ENCODE peak calls at places on chromosomes 4 and X, in nine cellular contexts. F, Q, B, N, I, T, K, C and S are unnamed samples.

GRCh38 chrX:17519349-17519748 is 144.3 kb downstream of the NHS start:
- DNase-seq in N (no peak), I (peak), B (no peak), C (peak), K (no peak), Q (no peak), F (peak), T (no peak), S (no peak)

GRCh38 chr4:53233396-53233795 is 132.5 kb downstream of the SCFD2 start:
- DNase-seq in N (no peak), Q (no peak), I (no peak), T (no peak), K (no peak), C (peak), B (no peak), F (no peak), S (no peak)

GRCh38 chr4:7654550-7655266 is 220.0 kb upstream of the PSAPL1 start:
- DNase-seq in T (no peak), Q (no peak), K (no peak), B (no peak), I (no peak), N (no peak), C (no peak), F (peak), S (no peak)

GRCh38 chr4:39932776-39933402 is 44.8 kb downstream of the PDS5A start:
- DNase-seq in I (no peak), N (peak), C (no peak), K (no peak), Q (no peak), B (no peak), T (no peak), F (no peak), S (no peak)

GRCh38 chrX:136768469-136769084 is 12.2 kb downstream of the ARHGEF6 start:
- DNase-seq in T (peak), Q (no peak), F (peak), B (peak), I (peak), N (peak), K (peak), C (peak), S (peak)

GRCh38 chr4:175092114-175092513 is 174.0 kb downstream of the ADAM29 start:
- DNase-seq in F (peak), Q (no peak), I (no peak), T (no peak), N (no peak), B (no peak), C (no peak), K (no peak), S (no peak)

GRCh38 chr4:123986268-123986798 is 589.7 kb downstream of the SPRY1 start:
- DNase-seq in B (peak), K (peak), T (no peak), N (no peak), C (peak), F (peak), Q (no peak), I (peak), S (peak)

GRCh38 chrX:31232506-31232905 is 160.7 kb upstream of the FTHL17 start:
- DNase-seq in Q (no peak), N (no peak), T (no peak), C (no peak), B (no peak), F (no peak), K (no peak), I (no peak), S (no peak)

GRCh38 chrX:38473715-38474114 is 87.6 kb upstream of the TSPAN7 start:
- DNase-seq in B (no peak), F (no peak), N (no peak), C (no peak), I (no peak), Q (no peak), T (no peak), K (no peak), S (no peak)

GRCh38 chr4:78079701-78080430 is 22.7 kb downstream of the FRAS1 start:
- DNase-seq in Q (no peak), I (no peak), C (no peak), T (no peak), K (no peak), B (no peak), N (no peak), F (no peak), S (no peak)

GRCh38 chr4:179893967-179894590 is 2349.1 kb upstream of the TENM3 start:
- DNase-seq in N (no peak), I (no peak), Q (no peak), F (no peak), K (no peak), B (no peak), T (no peak), C (peak), S (no peak)

GRCh38 chr4:3341760-3342159 is 48.9 kb downstream of the RGS12 start:
- DNase-seq in Q (no peak), F (no peak), I (no peak), N (no peak), B (no peak), T (peak), K (no peak), C (no peak), S (no peak)

GRCh38 chr4:3343358-3343757 is 50.5 kb downstream of the RGS12 start:
- DNase-seq in N (no peak), C (no peak), F (no peak), K (no peak), B (no peak), Q (no peak), I (no peak), T (peak), S (no peak)

GRCh38 chr4:3344104-3344503 is 51.3 kb downstream of the RGS12 start:
- DNase-seq in K (no peak), I (no peak), T (peak), Q (no peak), B (no peak), N (no peak), C (no peak), F (no peak), S (no peak)

GRCh38 chr4:3340703-3341088 is 47.9 kb downstream of the RGS12 start:
- DNase-seq in F (no peak), T (peak), C (no peak), B (no peak), I (no peak), Q (peak), K (no peak), N (no peak), S (no peak)

GRCh38 chr4:3342182-3342854 is 49.5 kb downstream of the RGS12 start:
- DNase-seq in T (no peak), B (peak), K (peak), N (no peak), F (no peak), I (no peak), C (peak), Q (no peak), S (peak)
- H3K4me3 ChIP-seq in T (no peak), B (no peak), K (peak), N (no peak), F (no peak), I (no peak), C (peak), Q (no peak), S (no peak)

GRCh38 chrX:14406225-14406624 is 123.1 kb upstream of the GLRA2 start:
- DNase-seq in N (no peak), Q (no peak), I (no peak), K (no peak), B (no peak), F (no peak), C (no peak), T (no peak), S (no peak)
- TF ChIP-seq CTCF in N (no peak), Q (no peak), I (no peak), K (no peak), B (no peak), F (no peak), C (no peak), T (no peak), S (no peak)

GRCh38 chrX:108437789-108438623 is at the start of gene COL4A6:
- DNase-seq in T (peak), I (peak), N (peak), F (peak), C (no peak), K (no peak), Q (no peak), B (peak), S (no peak)
- H3K4me3 ChIP-seq in T (no peak), I (peak), N (no peak), F (peak), C (peak), K (peak), Q (peak), B (peak), S (no peak)

DNA sequence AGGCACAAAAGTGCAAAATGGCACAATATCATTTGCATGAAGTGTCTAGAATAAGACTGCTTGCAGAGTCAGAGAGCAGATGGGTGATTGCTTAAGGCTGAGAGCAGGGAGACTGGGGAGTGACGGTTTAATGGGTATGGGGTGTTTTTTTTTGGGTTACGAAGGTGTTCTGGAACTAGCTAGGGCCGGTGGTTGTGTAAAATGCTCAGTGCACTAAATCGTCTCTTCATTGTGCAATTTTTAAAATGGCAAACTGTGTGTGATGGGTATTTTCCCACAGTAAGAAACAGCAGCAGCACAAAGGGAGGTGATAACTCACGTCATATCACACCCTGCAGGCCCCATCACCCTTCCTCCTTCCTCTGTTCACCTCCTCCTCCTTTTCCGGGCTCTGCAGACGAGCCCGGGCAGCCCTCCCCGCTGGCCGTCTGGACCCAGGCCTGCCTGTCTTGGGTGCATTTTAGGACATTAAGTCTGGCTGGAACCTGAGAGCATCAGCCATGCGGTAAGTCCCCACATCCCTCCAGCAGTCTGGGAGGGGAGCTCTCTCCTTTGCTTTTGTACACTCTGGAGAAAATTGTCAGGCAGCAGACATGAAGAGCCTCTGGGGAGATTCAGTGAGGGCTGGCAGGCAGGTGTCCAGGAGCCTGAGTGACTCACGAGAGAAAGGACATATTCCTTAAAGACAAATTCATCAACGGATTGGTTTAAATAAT is 42.7 kb downstream of the ASMT start:
- DNase-seq in T (no peak), I (peak), B (no peak), N (peak), C (no peak), K (no peak), Q (no peak), F (no peak), S (peak)
- TF ChIP-seq CTCF in T (no peak), I (no peak), B (no peak), N (no peak), C (no peak), K (no peak), Q (no peak), F (no peak), S (no peak)

DNA sequence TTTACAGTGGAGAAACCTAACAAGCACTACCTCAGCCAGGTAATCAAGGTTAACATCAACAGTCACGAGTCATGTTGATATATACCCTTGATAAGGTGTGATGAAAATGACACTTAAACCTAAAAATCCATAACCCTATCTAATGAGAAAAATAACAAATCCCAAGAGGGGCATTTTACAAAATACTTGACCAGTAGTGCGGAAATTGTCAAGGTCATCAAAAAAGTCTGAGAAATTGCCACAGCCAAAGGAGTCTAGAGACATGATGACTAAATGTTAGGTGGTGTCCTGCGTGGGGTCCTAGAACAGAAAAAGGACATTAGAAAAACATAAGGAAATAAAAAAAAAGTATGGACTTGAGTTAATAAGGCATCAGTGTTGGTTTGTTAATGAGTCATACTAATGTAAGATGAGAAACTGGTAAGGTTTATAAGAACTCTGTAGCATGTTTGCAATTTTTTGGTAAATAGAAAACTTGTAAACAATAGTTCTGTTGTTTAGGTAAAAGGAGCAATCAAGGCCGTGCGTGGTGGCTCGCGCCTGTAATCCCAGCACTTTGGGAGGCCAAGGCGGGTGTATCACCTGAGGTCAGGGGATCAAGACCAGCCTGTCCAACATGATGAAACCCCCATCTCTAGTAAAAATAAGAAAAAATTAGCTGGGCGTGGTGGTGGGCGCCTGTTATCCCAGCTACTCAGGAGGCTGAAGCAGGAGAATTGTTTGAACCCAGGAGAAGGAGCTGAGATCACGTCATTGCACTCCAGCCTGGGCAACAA is 2.9 kb downstream of the RPL36A start:
- DNase-seq in C (no peak), T (no peak), B (no peak), I (no peak), F (no peak), K (no peak), N (no peak), Q (no peak), S (no peak)
- H3K4me3 ChIP-seq in C (no peak), T (no peak), B (no peak), I (no peak), F (no peak), K (no peak), N (no peak), Q (no peak), S (no peak)

GRCh38 chr4:93870876-93871458 is 42.4 kb downstream of the ATOH1 start:
- DNase-seq in I (no peak), B (no peak), K (no peak), N (no peak), F (no peak), T (no peak), Q (no peak), C (no peak), S (no peak)

GRCh38 chr4:93867416-93868001 is 39.0 kb downstream of the ATOH1 start:
- DNase-seq in I (no peak), F (no peak), B (no peak), C (no peak), Q (no peak), T (no peak), K (no peak), N (no peak), S (no peak)

DNA sequence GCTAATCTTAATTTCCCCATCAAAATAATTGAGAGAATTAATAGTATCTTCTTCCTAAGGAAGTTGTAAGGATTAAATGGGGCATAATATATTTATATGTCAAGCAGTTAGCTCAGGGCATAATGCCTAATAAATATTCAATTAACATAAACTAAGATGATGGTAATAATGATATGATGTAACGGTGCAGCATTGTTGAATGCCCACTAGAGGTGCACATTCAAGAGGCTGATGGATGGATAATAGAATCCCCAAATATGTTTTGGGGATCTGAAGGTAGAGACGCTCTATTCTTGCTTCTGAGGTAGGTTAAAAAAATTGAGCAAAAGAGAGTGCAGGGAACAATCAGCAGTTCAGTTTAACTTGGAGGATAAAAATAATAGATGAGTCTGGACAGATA is 37.1 kb downstream of the ATOH1 start:
- DNase-seq in I (no peak), K (no peak), F (no peak), B (no peak), C (no peak), T (no peak), N (no peak), Q (no peak), S (no peak)
- TF ChIP-seq CTCF in I (no peak), K (no peak), F (no peak), B (no peak), C (no peak), T (no peak), N (peak), Q (no peak), S (no peak)

DNA sequence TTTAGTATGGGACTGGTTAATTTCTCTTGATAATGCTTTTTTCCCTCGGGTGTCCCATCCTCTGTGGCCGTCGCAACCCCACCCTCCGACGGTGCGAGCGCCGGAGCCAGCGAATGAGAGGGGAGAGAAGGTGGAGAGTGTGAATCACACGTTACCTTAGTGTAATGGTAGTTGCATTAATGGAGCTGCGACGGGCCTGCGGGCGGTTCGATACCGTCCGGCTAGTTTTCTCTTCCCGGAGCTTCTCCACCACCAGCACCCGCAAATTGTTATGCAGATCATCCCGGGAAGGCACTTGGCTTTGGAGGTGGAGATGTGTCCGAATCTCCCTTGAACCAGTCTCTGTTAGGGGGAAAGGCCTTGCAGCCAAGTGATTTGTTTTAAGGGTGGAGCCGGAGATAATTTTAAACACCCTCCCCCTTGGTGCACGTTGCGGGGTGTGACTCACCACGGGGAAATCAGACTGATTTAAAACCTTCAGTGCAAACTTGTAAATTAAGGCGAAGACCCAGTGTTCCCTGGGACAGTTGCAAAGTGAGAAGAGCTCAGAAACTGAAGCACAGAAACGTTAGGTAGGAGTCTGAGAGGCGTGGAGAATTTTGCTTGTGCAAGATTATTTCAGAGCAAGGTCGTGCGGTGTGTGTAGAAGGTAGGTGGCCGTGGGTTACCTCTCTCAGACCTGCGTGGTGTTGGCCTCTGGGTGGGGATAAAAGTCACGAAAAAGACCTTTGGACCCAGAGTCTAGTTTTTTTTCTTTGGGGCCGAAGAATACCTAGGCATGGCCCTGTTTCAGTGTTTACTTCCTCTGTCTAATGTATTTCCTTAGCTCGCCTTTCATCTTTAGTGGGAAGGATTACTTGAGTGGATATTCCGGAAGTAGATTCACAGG is 1.3 kb downstream of the AFF1 start:
- DNase-seq in K (no peak), C (peak), B (peak), Q (no peak), N (peak), F (peak), T (peak), I (peak), S (no peak)
- H3K4me3 ChIP-seq in K (peak), C (peak), B (peak), Q (peak), N (peak), F (peak), T (peak), I (peak), S (peak)

GRCh38 chr4:17315459-17315858 is 196.4 kb downstream of the QDPR start:
- DNase-seq in T (no peak), K (no peak), Q (no peak), F (no peak), B (no peak), I (no peak), N (no peak), C (no peak), S (no peak)
- TF ChIP-seq CTCF in T (no peak), K (no peak), Q (no peak), F (no peak), B (no peak), I (no peak), N (peak), C (no peak), S (no peak)

DNA sequence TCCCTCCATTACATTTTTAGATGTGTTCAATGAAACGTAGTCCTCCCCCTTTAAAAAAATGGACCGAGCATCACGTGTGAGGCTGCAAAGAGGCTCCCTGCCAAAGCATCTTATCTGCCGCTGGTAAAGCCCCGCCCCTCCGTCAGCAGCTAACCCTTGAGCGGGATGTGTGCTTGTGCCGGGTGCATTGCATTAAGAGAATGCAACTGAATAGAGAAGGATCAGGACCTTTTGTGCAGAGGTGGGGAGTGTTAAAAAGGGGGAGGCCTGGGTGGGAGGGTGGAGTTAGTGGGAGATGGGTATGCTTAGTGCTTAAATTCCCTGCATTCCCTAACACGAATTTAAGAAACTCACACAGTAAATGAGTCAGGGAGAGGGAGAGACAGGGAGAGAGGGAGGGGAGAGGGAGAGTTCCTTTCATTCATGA is 66.0 kb downstream of the TBL1X start:
- DNase-seq in B (peak), F (peak), K (peak), T (peak), I (peak), Q (no peak), C (peak), N (peak), S (peak)
- H3K4me3 ChIP-seq in B (peak), F (no peak), K (no peak), T (no peak), I (no peak), Q (no peak), C (no peak), N (no peak), S (no peak)